ENCODE peak calls at places on chromosomes 12 and 14, in ten cellular contexts. U, T, B, V, P, D, O, N, I and A are unnamed samples.

GRCh38 chr14:94548999-94549985 is 11.9 kb upstream of the SERPINA4 start:
- DNase-seq in U (peak; percentile 47), T (peak; percentile 69), B (no peak), V (peak; percentile 1), P (peak; percentile 59), D (peak; percentile 38), O (peak; percentile 35), N (peak; percentile 22), I (peak; percentile 8), A (peak; percentile 38)

GRCh38 chr12:40224439-40225291 is at the start of gene LRRK2:
- DNase-seq in U (peak; percentile 78), T (peak; percentile 60), B (no peak), V (no peak), P (peak; percentile 42), D (peak; percentile 28), O (peak; percentile 79), N (peak; percentile 6), I (peak; percentile 37), A (peak; percentile 55)

GRCh38 chr12:69578283-69578682 is 7.0 kb upstream of the CCT2 start:
- DNase-seq in U (no peak), T (no peak), B (no peak), V (no peak), P (no peak), D (no peak), O (no peak), N (no peak), I (peak; percentile 9), A (no peak)

GRCh38 chr12:31226639-31227038 is 99.3 kb downstream of the SINHCAF start:
- DNase-seq in U (no peak), T (no peak), B (no peak), V (peak; percentile 73), P (no peak), D (no peak), O (no peak), N (no peak), I (no peak), A (no peak)

GRCh38 chr12:89156324-89156723 is 196.0 kb downstream of the DUSP6 start:
- DNase-seq in U (no peak), T (no peak), B (no peak), V (no peak), P (no peak), D (no peak), O (no peak), N (no peak), I (peak; percentile 86), A (peak; percentile 82)

GRCh38 chr12:2344892-2345291 is 292.1 kb downstream of the CACNA1C start:
- DNase-seq in U (no peak), T (no peak), B (no peak), V (no peak), P (no peak), D (no peak), O (peak; percentile 44), N (no peak), I (no peak), A (no peak)

GRCh38 chr12:131009595-131010270 is 56.0 kb downstream of the ADGRD1 start:
- DNase-seq in U (no peak), T (no peak), B (no peak), V (no peak), P (no peak), D (no peak), O (no peak), N (no peak), I (no peak), A (no peak)

GRCh38 chr12:120713861-120714482 is 3.7 kb downstream of the UNC119B start:
- DNase-seq in U (peak; percentile 73), T (peak; percentile 91), B (peak; percentile 53), V (no peak), P (no peak), D (peak; percentile 71), O (peak; percentile 81), N (peak; percentile 46), I (peak; percentile 82), A (peak; percentile 67)

GRCh38 chr12:132393991-132394949 is 64.9 kb upstream of the GALNT9 start:
- DNase-seq in U (no peak), T (no peak), B (no peak), V (no peak), P (no peak), D (no peak), O (no peak), N (no peak), I (no peak), A (no peak)

GRCh38 chr12:99054601-99055128 is 409.6 kb downstream of the APAF1 start:
- DNase-seq in U (no peak), T (no peak), B (no peak), V (no peak), P (no peak), D (no peak), O (no peak), N (no peak), I (no peak), A (no peak)

GRCh38 chr12:47870175-47870781 is 34.5 kb downstream of the VDR start:
- DNase-seq in U (peak; percentile 47), T (peak; percentile 24), B (no peak), V (no peak), P (no peak), D (no peak), O (peak; percentile 70), N (no peak), I (peak; percentile 17), A (no peak)